ENCODE peak calls at places on chromosome 14, in five cellular contexts. M, C, X, O and H are unnamed samples.

GRCh38 chr14:39370415-39370814 is 61.8 kb downstream of the FBXO33 start:
- DNase-seq in M (no peak), C (no peak), X (no peak), O (no peak), H (no peak)

GRCh38 chr14:50520947-50521815 is 11.2 kb downstream of the MAP4K5 start:
- DNase-seq in M (no peak), C (peak), X (no peak), O (peak), H (no peak)

GRCh38 chr14:64193821-64194220 is 100.3 kb downstream of the ESR2 start:
- DNase-seq in M (peak), C (no peak), X (no peak), O (no peak), H (no peak)

GRCh38 chr14:104035300-104035699 is 50.2 kb upstream of the ASPG start:
- DNase-seq in M (no peak), C (peak), X (no peak), O (no peak), H (no peak)

GRCh38 chr14:103003850-103004249 is 53.5 kb downstream of the CDC42BPB start:
- DNase-seq in M (no peak), C (no peak), X (no peak), O (no peak), H (no peak)

GRCh38 chr14:73236157-73236556 is 1.1 kb upstream of the PAPLN start:
- DNase-seq in M (peak), C (no peak), X (no peak), O (no peak), H (no peak)

GRCh38 chr14:22268875-22269274 is 320.1 kb downstream of the DAD1 start:
- DNase-seq in M (no peak), C (peak), X (no peak), O (no peak), H (no peak)

GRCh38 chr14:89851031-89851430 is 103.5 kb downstream of the EFCAB11 start:
- DNase-seq in M (no peak), C (no peak), X (no peak), O (no peak), H (no peak)

GRCh38 chr14:22106700-22107697 is 433.4 kb upstream of the OR4E1 start:
- DNase-seq in M (no peak), C (no peak), X (no peak), O (no peak), H (no peak)

GRCh38 chr14:65637780-65638179 is 225.2 kb downstream of the FUT8 start:
- DNase-seq in M (no peak), C (peak), X (no peak), O (no peak), H (no peak)

GRCh38 chr14:35174342-35174741 is 52.0 kb downstream of the PRORP start:
- DNase-seq in M (no peak), C (no peak), X (no peak), O (no peak), H (no peak)

DNA sequence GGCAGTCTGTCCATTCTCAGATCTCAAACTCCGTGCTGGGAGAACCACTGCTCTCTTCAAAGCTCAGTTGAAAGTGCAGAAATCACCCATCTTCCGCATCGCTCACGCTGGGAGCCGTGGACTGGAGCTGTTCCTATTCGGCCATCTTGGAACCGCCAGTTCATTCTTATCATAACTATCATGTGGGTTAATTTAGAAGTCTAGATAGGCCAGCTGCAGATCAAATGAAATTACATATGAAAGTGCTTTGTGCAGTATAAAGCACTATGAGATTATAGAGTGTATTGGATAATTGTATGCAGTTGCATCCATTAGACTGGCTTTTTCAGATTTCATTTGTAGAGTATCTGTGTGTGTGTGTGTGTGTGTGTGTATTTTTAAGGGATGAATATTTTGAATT is 57.8 kb downstream of the PRORP start:
- DNase-seq in M (no peak), C (no peak), X (no peak), O (no peak), H (no peak)
- H3K27ac ChIP-seq in M (no peak), C (no peak), X (no peak), O (no peak), H (no peak)

DNA sequence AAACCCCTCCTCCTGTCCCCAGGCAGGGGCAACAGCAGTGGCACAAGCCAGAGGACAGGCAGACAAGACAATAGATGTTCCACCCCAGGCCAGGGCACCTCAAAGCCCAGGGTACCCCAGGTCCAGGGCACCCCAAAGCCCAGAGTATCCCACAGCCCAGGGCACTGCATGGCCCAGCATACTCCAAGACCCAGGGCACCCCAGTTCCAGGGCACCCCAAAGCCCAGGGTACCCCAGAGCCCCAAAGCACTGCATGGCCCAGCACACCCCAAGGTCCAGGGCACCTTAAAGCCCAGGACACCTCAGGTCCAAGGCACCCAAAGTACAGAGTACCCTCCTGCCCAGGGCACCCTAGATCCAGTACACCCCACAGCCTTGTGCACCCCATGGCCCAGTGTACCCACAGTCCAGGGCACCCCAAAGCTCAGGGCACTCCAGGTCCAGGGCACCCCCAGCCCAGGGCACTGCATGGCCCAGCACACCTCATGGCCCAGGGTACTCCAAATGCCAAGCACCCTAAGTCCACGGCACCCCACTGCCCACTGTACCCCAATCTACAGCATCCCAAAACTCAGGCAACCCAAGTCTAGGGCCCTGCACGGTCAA is 6.1 kb downstream of the JAG2 start:
- DNase-seq in M (no peak), C (no peak), X (no peak), O (no peak), H (no peak)
- H3K27ac ChIP-seq in M (no peak), C (no peak), X (no peak), O (no peak), H (no peak)

GRCh38 chr14:60805881-60806569 is 71.5 kb downstream of the MNAT1 start:
- DNase-seq in M (no peak), C (peak), X (no peak), O (no peak), H (no peak)
- H3K27ac ChIP-seq in M (no peak), C (no peak), X (peak), O (no peak), H (no peak)

DNA sequence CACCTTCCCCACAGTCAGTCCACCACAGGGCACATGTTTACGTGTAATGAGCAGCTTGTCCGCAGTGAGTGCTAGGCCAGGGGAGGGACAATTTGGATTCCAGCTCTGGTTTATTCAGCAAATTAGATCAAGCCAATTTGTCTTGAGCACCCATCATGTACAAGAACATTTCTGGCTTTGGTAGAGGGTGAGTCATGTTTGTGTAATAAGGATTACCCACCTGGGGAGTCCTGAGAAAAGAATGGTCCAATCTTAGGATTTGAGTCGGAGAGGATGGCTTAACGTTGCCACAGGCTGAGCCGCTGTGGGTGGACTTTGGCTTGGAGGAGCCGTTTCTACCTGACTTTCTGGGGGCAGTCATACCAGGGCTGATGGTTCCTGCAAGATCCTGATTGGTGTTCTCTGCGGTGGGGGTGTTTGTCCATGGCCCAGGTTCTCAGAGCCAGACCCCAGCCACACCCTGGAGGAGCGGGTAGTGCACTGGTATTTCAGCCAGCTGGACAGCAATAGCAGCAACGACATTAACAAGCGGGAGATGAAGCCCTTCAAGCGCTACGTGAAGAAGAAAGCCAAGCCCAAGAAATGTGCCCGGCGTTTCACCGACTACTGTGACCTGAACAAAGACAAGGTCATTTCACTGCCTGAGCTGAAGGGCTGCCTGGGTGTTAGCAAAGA is 143.7 kb downstream of the SMOC1 start:
- DNase-seq in M (no peak), C (no peak), X (no peak), O (no peak), H (no peak)
- H3K27ac ChIP-seq in M (no peak), C (no peak), X (no peak), O (no peak), H (no peak)

DNA sequence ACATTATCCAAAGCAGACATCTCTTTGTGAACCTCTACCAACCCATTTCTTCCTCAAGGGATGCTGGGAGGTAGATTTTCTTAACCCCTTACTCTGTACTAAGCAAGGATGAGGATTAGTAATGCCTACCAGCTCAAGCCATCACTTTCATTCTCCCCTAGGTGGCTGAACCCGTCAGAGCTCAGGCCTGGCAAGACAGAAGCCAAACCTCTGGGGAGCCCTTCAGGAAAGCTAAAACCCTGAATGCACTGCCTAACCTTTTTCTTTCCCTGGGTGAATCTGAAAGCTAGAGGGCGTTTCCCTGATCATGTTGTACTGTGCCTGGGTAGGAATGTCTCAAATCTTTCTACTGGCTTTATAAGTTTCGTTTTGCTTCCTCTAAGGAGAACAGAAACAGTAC is 617.3 kb downstream of the RPL10L start:
- DNase-seq in M (peak), C (no peak), X (no peak), O (no peak), H (no peak)
- H3K27ac ChIP-seq in M (no peak), C (no peak), X (no peak), O (no peak), H (no peak)

GRCh38 chr14:35213143-35213788 is 78.9 kb upstream of the PSMA6 start:
- DNase-seq in M (no peak), C (no peak), X (no peak), O (no peak), H (no peak)
- H3K27ac ChIP-seq in M (no peak), C (no peak), X (no peak), O (no peak), H (no peak)

GRCh38 chr14:105701456-105702274 is 175.3 kb downstream of the TMEM121 start:
- DNase-seq in M (no peak), C (no peak), X (no peak), O (no peak), H (no peak)

GRCh38 chr14:105700622-105701288 is 174.4 kb downstream of the TMEM121 start:
- DNase-seq in M (no peak), C (no peak), X (no peak), O (no peak), H (no peak)

DNA sequence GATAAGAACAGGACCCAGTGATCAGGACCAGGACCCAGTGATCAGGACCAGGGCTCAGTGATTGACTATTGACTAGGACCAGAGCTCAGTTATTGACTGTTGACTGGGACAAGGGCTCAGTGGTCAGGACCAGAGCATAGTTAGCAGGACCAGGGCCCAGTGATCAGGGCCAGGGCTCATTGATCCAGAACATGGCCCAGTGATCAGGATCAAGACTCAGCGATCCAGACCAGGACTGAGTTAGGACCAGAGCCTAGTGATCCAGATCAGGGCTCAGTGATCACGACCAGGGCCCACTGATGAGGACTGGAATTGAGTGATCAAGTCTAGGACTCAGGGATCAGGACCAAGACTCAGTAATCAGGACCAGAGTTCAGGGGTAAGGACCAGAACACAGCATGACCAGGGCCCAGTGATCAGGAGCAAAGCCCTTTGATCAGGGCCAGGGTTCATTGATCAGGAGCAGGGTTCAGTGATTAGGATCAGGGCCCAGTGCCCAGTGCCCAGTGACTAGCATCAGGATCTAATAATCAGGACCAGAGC is 176.0 kb downstream of the TMEM121 start:
- DNase-seq in M (no peak), C (no peak), X (no peak), O (no peak), H (no peak)
- H3K27ac ChIP-seq in M (no peak), C (no peak), X (no peak), O (no peak), H (no peak)

DNA sequence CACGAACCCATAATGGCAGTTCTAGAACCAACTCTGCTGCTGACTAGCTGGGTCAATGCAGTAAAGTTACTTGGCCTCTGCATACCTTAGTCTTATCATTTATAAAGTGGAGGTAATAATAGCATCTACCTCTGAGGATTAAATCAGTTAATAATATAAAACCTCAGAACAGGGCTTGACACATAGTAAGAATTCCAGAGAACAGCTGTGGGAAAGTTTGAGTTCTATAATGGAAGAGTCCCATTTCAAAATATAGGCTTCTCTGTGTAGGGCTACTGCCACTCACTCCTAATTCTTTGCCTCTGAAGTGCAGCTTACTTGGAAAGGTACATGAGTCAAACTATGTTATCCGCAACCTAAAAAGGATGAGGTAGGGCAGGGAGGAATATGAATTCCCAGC is 269.2 kb upstream of the PRKD1 start:
- DNase-seq in M (no peak), C (no peak), X (no peak), O (no peak), H (no peak)
- H3K27ac ChIP-seq in M (no peak), C (no peak), X (no peak), O (no peak), H (no peak)

GRCh38 chr14:70771781-70772212 is 37.5 kb downstream of the MAP3K9 start:
- DNase-seq in M (peak), C (peak), X (no peak), O (no peak), H (no peak)
- H3K27ac ChIP-seq in M (peak), C (no peak), X (no peak), O (no peak), H (no peak)